ENCODE peak calls at places on chromosome 15, in six cellular contexts. S, P, H, B, O and V are unnamed samples.

GRCh38 chr15:76799760-76800159 is 105.4 kb downstream of the SCAPER start:
- DNase-seq in O (peak), H (peak), B (no peak), P (no peak), S (no peak), V (peak)

GRCh38 chr15:63339006-63339766 is 42.5 kb downstream of the CA12 start:
- DNase-seq in S (no peak), H (no peak), B (no peak), P (no peak), O (no peak), V (peak)

GRCh38 chr15:79965836-79966630 is 5.0 kb downstream of the BCL2A1 start:
- DNase-seq in S (no peak), H (peak), P (no peak), O (peak), B (no peak), V (no peak)

GRCh38 chr15:28923726-28924280 is 38.0 kb downstream of the APBA2 start:
- DNase-seq in B (no peak), H (no peak), O (no peak), P (no peak), S (no peak), V (no peak)

GRCh38 chr15:66649235-66649984 is 52.6 kb upstream of the SMAD6 start:
- DNase-seq in B (no peak), P (no peak), O (no peak), S (no peak), H (no peak), V (no peak)

GRCh38 chr15:60442763-60443162 is 36.2 kb downstream of the ICE2 start:
- DNase-seq in H (peak), O (peak), S (no peak), P (no peak), B (no peak), V (peak)

GRCh38 chr15:70196314-70197291 is 98.9 kb upstream of the TLE3 start:
- DNase-seq in B (peak), H (peak), O (peak), P (no peak), S (peak), V (peak)

GRCh38 chr15:52103217-52104207 is 9.1 kb downstream of the BCL2L10 start:
- DNase-seq in P (no peak), O (peak), H (peak), B (no peak), S (peak), V (peak)

GRCh38 chr15:75647370-75648155 is at the start of gene SNX33:
- DNase-seq in O (peak), H (peak), S (peak), P (peak), B (peak), V (peak)

GRCh38 chr15:62407216-62407615 is 242.1 kb upstream of the C2CD4B start:
- DNase-seq in S (no peak), P (no peak), O (no peak), B (no peak), H (no peak), V (no peak)

GRCh38 chr15:94387854-94388441 is 156.6 kb downstream of the MCTP2 start:
- DNase-seq in P (no peak), O (no peak), H (no peak), B (no peak), S (peak), V (no peak)

GRCh38 chr15:76150508-76150907 is 90.7 kb downstream of the TMEM266 start:
- DNase-seq in P (no peak), S (no peak), O (no peak), H (no peak), B (no peak), V (no peak)

GRCh38 chr15:65192016-65192415 is 6.9 kb upstream of the CLPX start:
- DNase-seq in O (peak), P (no peak), S (no peak), H (peak), B (no peak), V (peak)

GRCh38 chr15:56805466-56806146 is 72.3 kb upstream of the ZNF280D start:
- DNase-seq in H (peak), B (no peak), P (no peak), S (no peak), O (peak), V (peak)

GRCh38 chr15:72685301-72685924 is 569 bp downstream of the HIGD2B start:
- DNase-seq in P (no peak), B (no peak), O (no peak), H (no peak), S (no peak), V (no peak)

GRCh38 chr15:65092911-65093792 is 16.6 kb downstream of the KBTBD13 start:
- DNase-seq in O (no peak), S (no peak), P (no peak), B (no peak), H (no peak), V (no peak)

GRCh38 chr15:93209690-93210425 is 120.8 kb upstream of the RGMA start:
- DNase-seq in S (no peak), O (no peak), P (no peak), B (no peak), H (no peak), V (peak)

GRCh38 chr15:75902129-75902557 is 1.5 kb upstream of the FBXO22 start:
- DNase-seq in S (no peak), O (peak), P (peak), H (no peak), B (no peak), V (no peak)

GRCh38 chr15:90790561-90790960 is 73.4 kb downstream of the BLM start:
- DNase-seq in B (no peak), S (no peak), H (no peak), O (no peak), P (no peak), V (peak)

GRCh38 chr15:58065011-58065444 is 483 bp downstream of the ALDH1A2 start:
- DNase-seq in H (no peak), S (no peak), B (peak), O (no peak), P (peak), V (no peak)

GRCh38 chr15:67805008-67805681 is 20.2 kb upstream of the SKOR1 start:
- DNase-seq in O (no peak), S (no peak), P (no peak), B (no peak), H (no peak), V (no peak)

GRCh38 chr15:81880833-81881232 is 165.0 kb downstream of the MEX3B start:
- DNase-seq in O (peak), S (no peak), B (no peak), H (no peak), P (no peak), V (no peak)

GRCh38 chr15:58203537-58203936 is 65.4 kb downstream of the AQP9 start:
- DNase-seq in S (no peak), B (no peak), P (no peak), H (peak), O (peak), V (peak)

GRCh38 chr15:82699726-82700125 is 9.9 kb downstream of the AP3B2 start:
- DNase-seq in B (no peak), O (no peak), H (no peak), S (no peak), P (no peak), V (no peak)

GRCh38 chr15:27850961-27851636 is 248.0 kb downstream of the OCA2 start:
- DNase-seq in B (no peak), P (no peak), S (no peak), H (no peak), O (no peak), V (no peak)

GRCh38 chr15:86691091-86691490 is 611.4 kb downstream of the AGBL1 start:
- DNase-seq in P (no peak), S (no peak), O (peak), B (no peak), H (no peak), V (no peak)

GRCh38 chr15:89531796-89532537 is 35.6 kb upstream of the RHCG start:
- DNase-seq in P (no peak), H (no peak), O (peak), S (no peak), B (no peak), V (peak)

DNA sequence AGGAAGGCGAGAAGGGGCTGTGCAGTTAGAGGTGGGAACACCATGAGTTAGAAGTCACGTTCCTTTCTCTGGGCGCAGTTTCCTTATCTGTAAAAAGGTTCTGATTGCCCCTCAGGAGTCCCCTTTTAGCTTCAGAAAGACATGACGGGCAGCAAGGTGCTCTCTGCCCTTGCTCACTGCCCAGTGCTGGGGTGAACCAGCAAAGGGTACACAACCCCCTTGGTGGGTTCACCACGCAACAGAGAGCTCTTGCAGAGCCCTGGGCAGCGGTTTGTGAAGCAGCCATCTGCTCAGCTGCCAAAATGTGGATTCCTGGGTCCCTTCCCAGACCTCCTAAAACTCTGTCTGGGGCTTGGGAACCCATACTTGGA is 883 bp downstream of the GCHFR start:
- DNase-seq in S (no peak), O (peak), P (no peak), H (no peak), B (no peak), V (no peak)
- H3K4me3 ChIP-seq in S (peak), O (peak), P (peak), H (peak), B (peak), V (no peak)

DNA sequence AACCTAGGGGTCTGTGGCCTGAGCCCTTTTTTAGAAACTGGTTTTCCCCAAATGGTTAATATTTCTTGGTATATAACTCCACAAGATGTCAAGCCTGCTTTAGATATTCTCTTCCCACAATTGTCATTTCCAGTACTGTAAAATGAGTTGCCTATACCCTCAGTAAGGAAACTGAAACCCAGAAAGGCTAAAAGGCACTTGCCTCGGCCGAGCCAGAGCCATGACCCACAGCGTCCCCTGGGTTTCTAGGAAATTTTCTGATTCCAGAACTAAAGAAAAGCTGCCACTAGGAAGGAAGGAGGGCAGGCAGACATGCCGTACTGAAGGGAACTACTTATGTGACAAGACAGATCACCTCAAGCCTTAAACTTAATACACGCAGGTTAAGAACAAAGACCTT is 59.1 kb downstream of the ATP8B4 start:
- DNase-seq in H (no peak), B (no peak), O (no peak), S (no peak), P (no peak), V (no peak)
- TF ChIP-seq CTCF in H (no peak), B (no peak), O (no peak), S (no peak), P (no peak), V (no peak)

GRCh38 chr15:53627279-53627678 is 132.2 kb downstream of the WDR72 start:
- DNase-seq in P (no peak), B (no peak), H (no peak), O (no peak), S (no peak), V (no peak)

GRCh38 chr15:53625962-53626845 is 133.3 kb downstream of the WDR72 start:
- DNase-seq in B (no peak), O (no peak), S (no peak), H (no peak), P (no peak), V (no peak)

DNA sequence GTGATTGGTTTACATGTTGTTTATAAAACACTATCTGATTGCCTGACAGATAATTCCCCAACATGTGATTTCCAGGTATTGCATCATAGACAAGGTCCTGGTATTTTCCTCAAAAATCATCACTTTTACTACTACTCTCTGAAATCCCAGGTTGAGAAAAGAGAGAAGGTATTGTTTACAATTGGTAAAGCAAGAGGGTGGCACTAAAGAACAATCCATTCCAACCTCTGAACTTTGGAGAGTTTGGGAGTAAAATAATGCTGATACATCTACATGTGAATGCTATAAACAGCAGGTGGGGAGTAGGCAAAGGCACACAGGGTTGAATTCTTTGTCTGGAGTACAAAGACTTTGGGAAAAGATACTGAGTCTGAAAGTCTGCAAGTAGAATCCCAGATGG is 134.2 kb downstream of the WDR72 start:
- DNase-seq in O (no peak), S (no peak), B (no peak), P (no peak), H (no peak), V (no peak)
- H3K4me3 ChIP-seq in O (no peak), S (no peak), B (no peak), P (no peak), H (no peak), V (no peak)

GRCh38 chr15:44427756-44428724 is 611 bp downstream of the CTDSPL2 start:
- DNase-seq in B (no peak), S (peak), O (peak), P (no peak), H (peak), V (peak)

DNA sequence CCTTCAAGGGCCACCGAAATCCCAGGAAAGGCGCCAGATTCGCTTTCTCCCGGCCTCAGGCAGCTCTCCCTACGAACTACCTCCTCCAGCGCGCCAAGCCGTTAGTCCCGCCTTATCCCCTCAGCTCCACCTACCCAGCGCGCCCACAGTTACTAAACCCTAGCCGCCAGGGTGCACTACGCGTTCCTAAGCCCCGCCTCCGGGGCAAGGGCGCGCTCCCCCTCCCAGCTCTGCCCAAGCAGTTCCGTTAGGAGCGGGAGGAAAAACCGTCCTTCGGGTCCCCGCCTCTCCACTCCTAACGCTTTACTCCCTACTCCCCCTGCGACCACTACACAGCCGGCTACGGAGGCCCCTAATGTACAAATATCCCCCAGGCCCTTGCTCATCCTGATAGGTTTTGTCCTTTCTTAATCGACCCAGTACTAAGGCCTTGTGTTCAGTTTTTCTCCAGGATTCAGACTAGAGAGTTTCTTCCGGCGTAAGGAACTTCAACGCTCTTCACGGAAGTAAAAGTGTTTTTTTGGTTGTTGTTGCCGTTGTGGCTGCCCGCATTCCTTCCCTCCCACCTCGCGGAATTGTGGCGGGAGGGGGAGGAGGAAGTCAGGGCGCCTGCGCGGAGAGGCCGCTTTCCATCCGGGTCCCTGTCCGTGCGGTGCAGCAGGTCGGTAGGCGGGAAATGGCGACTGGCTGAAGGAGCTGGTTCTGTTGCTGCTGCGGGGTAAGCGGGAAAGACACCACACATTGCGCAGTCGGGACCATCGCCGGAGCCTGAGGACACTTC is at the start of gene CTDSPL2:
- DNase-seq in S (peak), H (peak), B (peak), P (peak), O (peak), V (peak)
- TF ChIP-seq CTCF in S (peak), H (no peak), B (no peak), P (peak), O (peak), V (peak)

DNA sequence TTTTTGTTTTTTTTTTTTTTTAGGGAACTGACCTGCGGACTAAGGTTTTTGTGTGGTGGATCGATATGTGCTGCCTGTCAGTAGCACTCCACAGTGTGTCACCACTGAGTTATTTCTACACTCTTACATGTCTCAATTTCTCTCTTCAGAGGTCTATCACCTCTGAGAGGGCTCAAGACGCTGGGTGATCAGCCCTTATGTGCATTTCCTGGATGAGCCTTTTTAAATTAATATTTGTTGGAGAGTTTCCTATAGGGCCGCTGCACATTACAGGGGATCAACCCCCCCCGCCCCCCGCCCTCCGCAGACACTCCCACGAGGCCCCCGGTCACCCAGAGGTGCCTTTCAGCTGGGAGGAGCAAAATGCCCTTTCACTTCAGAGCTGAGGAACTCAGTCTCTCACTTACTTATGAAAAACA is 34.5 kb upstream of the AP4E1 start:
- DNase-seq in P (no peak), H (no peak), S (no peak), O (no peak), B (no peak), V (no peak)
- H3K4me3 ChIP-seq in P (peak), H (no peak), S (no peak), O (no peak), B (no peak), V (no peak)

DNA sequence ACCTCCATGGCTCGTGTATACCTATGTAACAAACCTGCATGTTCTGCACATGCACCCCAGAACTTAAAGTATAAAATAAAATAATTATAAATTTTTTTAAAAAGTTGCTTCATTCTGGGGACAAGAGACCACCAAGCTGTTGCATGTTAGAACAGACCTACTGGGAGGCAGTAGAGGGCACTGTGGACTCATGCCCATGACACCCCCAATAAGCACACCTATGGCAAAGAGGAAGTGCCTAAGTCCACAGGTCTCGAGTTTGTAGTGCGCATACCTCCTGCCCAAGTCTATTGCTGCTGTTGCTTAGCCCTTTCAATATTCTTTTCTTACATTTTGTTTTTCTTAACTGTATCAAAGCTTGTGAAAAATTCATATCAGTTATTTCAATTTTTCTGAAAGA is 267.9 kb upstream of the THBS1 start:
- DNase-seq in S (no peak), B (no peak), P (peak), O (no peak), H (no peak), V (peak)
- TF ChIP-seq CTCF in S (no peak), B (no peak), P (peak), O (peak), H (no peak), V (peak)